ENCODE peak calls at places on chromosomes 2 and 18, in four cellular contexts. H is K562, O is GM12878, F is endothelial cell of umbilical vein. J is an unnamed sample.

GRCh38 chr2:28251337-28251736 is 141.3 kb upstream of the FOSL2 start:
- DNase-seq in H (no peak), O (no peak), F (no peak), J (no peak)

GRCh38 chr18:78929502-78929901 is 50.1 kb upstream of the SALL3 start:
- DNase-seq in H (no peak), O (no peak), F (no peak), J (no peak)

GRCh38 chr18:805008-805754 is 6.9 kb downstream of the YES1 start:
- DNase-seq in H (peak; percentile 10), O (no peak), F (peak; percentile 34), J (no peak)

GRCh38 chr18:34595673-34596072 is 114.4 kb upstream of the DTNA start:
- DNase-seq in H (no peak), O (no peak), F (peak; percentile 47), J (peak; percentile 41)

GRCh38 chr2:134468776-134469175 is 214.9 kb downstream of the MGAT5 start:
- DNase-seq in H (no peak), O (no peak), F (no peak), J (no peak)

GRCh38 chr2:30306522-30306921 is 75.2 kb downstream of the LBH start:
- DNase-seq in H (no peak), O (no peak), F (no peak), J (peak; percentile 60)

GRCh38 chr18:60910534-60910933 is 422.7 kb upstream of the CDH20 start:
- DNase-seq in H (no peak), O (no peak), F (no peak), J (no peak)

GRCh38 chr2:75548036-75548573 is 12.6 kb downstream of the EVA1A start:
- DNase-seq in H (no peak), O (no peak), F (peak; percentile 34), J (peak; percentile 49)

GRCh38 chr2:222976521-222977076 is 75.4 kb upstream of the KCNE4 start:
- DNase-seq in H (no peak), O (no peak), F (no peak), J (no peak)

GRCh38 chr2:144432014-144432413 is 87.9 kb downstream of the ZEB2 start:
- DNase-seq in H (no peak), O (no peak), F (no peak), J (no peak)

GRCh38 chr2:63078852-63079606 is 28.4 kb downstream of the OTX1 start:
- DNase-seq in H (peak; percentile 38), O (no peak), F (peak; percentile 6), J (no peak)

GRCh38 chr2:199590323-199590915 is 132.7 kb upstream of the SATB2 start:
- DNase-seq in H (no peak), O (no peak), F (no peak), J (no peak)

GRCh38 chr2:155145758-155146229 is 447.3 kb downstream of the KCNJ3 start:
- DNase-seq in H (no peak), O (peak; percentile 94), F (no peak), J (no peak)

GRCh38 chr2:150286730-150287362 is 200.6 kb downstream of the RND3 start:
- DNase-seq in H (no peak), O (no peak), F (no peak), J (peak; percentile 33)

GRCh38 chr18:41899535-41899934 is 55.5 kb upstream of the PIK3C3 start:
- DNase-seq in H (no peak), O (no peak), F (no peak), J (no peak)

GRCh38 chr2:211568439-211568838 is 970.2 kb downstream of the ERBB4 start:
- DNase-seq in H (no peak), O (no peak), F (no peak), J (no peak)

GRCh38 chr2:56473524-56473923 is 289.7 kb downstream of the CCDC85A start:
- DNase-seq in H (no peak), O (no peak), F (no peak), J (no peak)

GRCh38 chr2:44233450-44234128 is 41.7 kb upstream of the SLC3A1 start:
- DNase-seq in H (no peak), O (no peak), F (peak; percentile 82), J (peak; percentile 85)

GRCh38 chr2:40814621-40815020 is 362.7 kb upstream of the SLC8A1 start:
- DNase-seq in H (no peak), O (no peak), F (peak; percentile 84), J (no peak)

GRCh38 chr2:88748005-88748404 is 56.5 kb downstream of the RPIA start:
- DNase-seq in H (no peak), O (no peak), F (no peak), J (no peak)

GRCh38 chr18:49625021-49625691 is 63.3 kb downstream of the LIPG start:
- DNase-seq in H (no peak), O (no peak), F (no peak), J (peak; percentile 57)

GRCh38 chr2:96895709-96896651 is 26.1 kb upstream of the SEMA4C start:
- DNase-seq in H (no peak), O (no peak), F (no peak), J (no peak)

GRCh38 chr2:224584768-224585204 is 377 bp downstream of the CUL3 start:
- DNase-seq in H (peak; percentile 20), O (no peak), F (peak; percentile 16), J (no peak)

GRCh38 chr2:31865215-31865614 is 145.6 kb downstream of the MEMO1 start:
- DNase-seq in H (no peak), O (no peak), F (no peak), J (no peak)

GRCh38 chr2:169727065-169727464 is 6.6 kb upstream of the KLHL23 start:
- DNase-seq in H (no peak), O (no peak), F (no peak), J (no peak)

GRCh38 chr18:47968006-47968676 is 37.7 kb upstream of the SMAD2 start:
- DNase-seq in H (no peak), O (no peak), F (no peak), J (no peak)

GRCh38 chr18:66994790-66995189 is 390.9 kb upstream of the CDH19 start:
- DNase-seq in H (no peak), O (no peak), F (no peak), J (no peak)

GRCh38 chr2:186780701-186781316 is 68.2 kb downstream of the ZSWIM2 start:
- DNase-seq in H (no peak), O (no peak), F (peak; percentile 30), J (peak; percentile 19)
- TF ChIP-seq FOS in H (no peak), O (no peak), F (no peak), J (no peak)

DNA sequence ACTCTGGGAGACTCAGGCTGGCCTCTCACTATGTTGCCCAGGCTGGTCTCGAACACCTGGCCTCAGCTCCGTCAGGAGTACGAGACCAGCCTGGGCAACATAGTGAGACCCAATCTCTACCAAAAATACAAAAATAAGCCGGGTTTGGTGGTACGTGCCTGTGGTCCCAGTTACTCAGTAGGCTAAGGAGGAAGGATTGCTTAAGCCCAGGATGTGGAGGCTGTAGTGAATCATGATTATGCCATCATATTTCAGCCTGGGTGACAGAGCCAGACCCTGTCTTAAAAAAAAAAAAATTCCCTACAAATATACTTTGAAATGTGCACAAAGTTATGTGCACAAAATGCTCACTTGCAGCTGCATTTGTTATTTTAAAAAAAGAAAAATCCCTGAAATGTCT is 26.3 kb upstream of the AGAP1 start:
- DNase-seq in H (no peak), O (no peak), F (no peak), J (peak; percentile 76)
- TF ChIP-seq FOS in H (no peak), O (no peak), F (no peak), J (no peak)

GRCh38 chr2:137658433-137658832 is 305.8 kb upstream of the HNMT start:
- DNase-seq in H (no peak), O (no peak), F (no peak), J (no peak)
- TF ChIP-seq FOS in H (no peak), O (no peak), F (no peak), J (no peak)

GRCh38 chr2:205585451-205586045 is 96.8 kb upstream of the NRP2 start:
- DNase-seq in H (no peak), O (no peak), F (no peak), J (no peak)

GRCh38 chr2:205579335-205579734 is 103.0 kb upstream of the NRP2 start:
- DNase-seq in H (no peak), O (no peak), F (no peak), J (no peak)

GRCh38 chr2:205580591-205580990 is 101.7 kb upstream of the NRP2 start:
- DNase-seq in H (no peak), O (no peak), F (no peak), J (peak; percentile 63)
- TF ChIP-seq FOS in H (no peak), O (no peak), F (no peak), J (peak; percentile 46)

GRCh38 chr2:181458881-181459280 is 1.7 kb downstream of the ITGA4 start:
- DNase-seq in H (no peak), O (no peak), F (no peak), J (no peak)

GRCh38 chr2:181457741-181458425 is 697 bp downstream of the ITGA4 start:
- DNase-seq in H (no peak), O (no peak), F (peak; percentile 12), J (peak; percentile 35)

GRCh38 chr2:181457121-181457740 is at the start of gene ITGA4:
- DNase-seq in H (no peak), O (peak; percentile 56), F (peak; percentile 47), J (peak; percentile 65)

GRCh38 chr2:181454990-181455520 is 2.1 kb upstream of the ITGA4 start:
- DNase-seq in H (no peak), O (no peak), F (no peak), J (no peak)

GRCh38 chr2:181456660-181457120 is 496 bp upstream of the ITGA4 start:
- DNase-seq in H (no peak), O (peak; percentile 53), F (no peak), J (peak; percentile 5)
- TF ChIP-seq FOS in H (no peak), O (no peak), F (no peak), J (no peak)

DNA sequence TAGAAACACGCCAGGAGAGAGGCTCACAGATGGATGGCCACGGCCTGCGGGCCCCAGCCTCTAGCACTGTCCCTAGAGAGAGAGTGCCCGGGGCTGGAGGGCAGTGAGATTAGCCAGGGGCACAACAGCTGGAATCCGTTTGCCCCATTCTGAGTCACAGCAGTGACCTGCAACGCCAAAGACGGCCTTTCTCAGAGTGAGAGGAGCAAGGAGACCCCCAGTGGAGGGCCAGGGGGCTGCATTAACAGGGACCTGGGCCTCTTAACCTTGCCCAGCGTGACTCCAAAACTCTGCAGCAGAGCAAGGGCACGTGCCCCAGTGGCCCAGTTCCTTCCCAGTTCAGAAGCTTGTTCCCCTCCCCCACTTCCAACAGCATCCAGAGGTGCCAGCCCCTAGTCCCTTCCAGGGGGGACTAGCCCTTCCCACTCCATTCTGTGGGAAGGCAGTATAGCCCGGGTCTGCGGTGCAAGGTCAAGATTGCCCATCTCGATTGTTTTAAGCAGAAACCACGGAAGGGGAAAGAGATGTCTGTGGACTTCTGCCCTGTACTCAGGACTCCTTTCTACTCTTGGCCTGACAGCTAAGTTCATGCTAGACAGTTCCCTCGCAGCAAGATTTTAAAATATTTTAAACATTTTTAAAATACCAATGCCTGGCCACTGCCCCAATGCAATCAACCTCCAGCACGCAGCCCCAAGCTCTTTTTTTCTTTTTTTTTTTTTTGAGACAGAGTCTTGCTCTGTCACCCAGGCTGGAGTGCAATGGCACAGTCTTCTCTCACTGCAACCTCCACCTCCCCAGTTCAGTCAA is 50.9 kb upstream of the BIN1 start:
- DNase-seq in H (peak; percentile 41), O (no peak), F (no peak), J (no peak)
- TF ChIP-seq FOS in H (no peak), O (no peak), F (no peak), J (no peak)

GRCh38 chr18:6629635-6630140 is 99.8 kb upstream of the ARHGAP28 start:
- DNase-seq in H (no peak), O (no peak), F (no peak), J (peak; percentile 88)
- TF ChIP-seq FOS in H (no peak), O (no peak), F (no peak), J (peak; percentile 61)

GRCh38 chr2:48313036-48313877 is 216.7 kb upstream of the STON1 start:
- DNase-seq in H (no peak), O (peak; percentile 49), F (no peak), J (no peak)
- TF ChIP-seq FOS in H (no peak), O (no peak), F (no peak), J (no peak)